ENCODE peak calls at places on chromosomes 6 and 20, in ten cellular contexts. J is GM20000, K is right atrium auricular region, G is fibroblast of the aortic adventitia, B is HFFc6, C is fibroblast of lung, T is GM23338, H is fibroblast of villous mesenchyme, S is dorsolateral prefrontal cortex, F is AG09319. Z is an unnamed sample.

GRCh38 chr20:56515657-56516381 is 8.7 kb upstream of the FAM209A start:
- DNase-seq in J (no peak), K (no peak), G (peak; percentile 14), B (peak; percentile 19), C (no peak), T (no peak), H (peak; percentile 10), S (no peak), F (no peak), Z (no peak)

GRCh38 chr20:45098096-45098773 is 2.7 kb downstream of the KCNS1 start:
- DNase-seq in J (peak; percentile 46), K (no peak), G (no peak), B (no peak), C (peak; percentile 42), T (peak; percentile 91), H (peak; percentile 37), S (peak; percentile 48), F (no peak), Z (no peak)

GRCh38 chr6:33673847-33674246 is 37.7 kb downstream of the UQCC2 start:
- DNase-seq in J (no peak), K (no peak), G (no peak), B (no peak), C (no peak), T (no peak), H (no peak), S (no peak), F (no peak), Z (no peak)

GRCh38 chr6:131828080-131828479 is 20.3 kb downstream of the ENPP1 start:
- DNase-seq in J (no peak), K (no peak), G (peak; percentile 25), B (peak; percentile 81), C (peak; percentile 29), T (no peak), H (peak; percentile 93), S (no peak), F (no peak), Z (no peak)

GRCh38 chr6:163494279-163494727 is 79.8 kb downstream of the QKI start:
- DNase-seq in J (no peak), K (no peak), G (no peak), B (peak; percentile 64), C (peak; percentile 32), T (no peak), H (peak; percentile 49), S (no peak), F (no peak), Z (no peak)

GRCh38 chr6:46327769-46328168 is 157.0 kb upstream of the ENPP5 start:
- DNase-seq in J (no peak), K (no peak), G (no peak), B (no peak), C (no peak), T (no peak), H (peak; percentile 46), S (no peak), F (no peak), Z (no peak)

GRCh38 chr20:43843096-43843964 is 71.3 kb upstream of the TOX2 start:
- DNase-seq in J (no peak), K (peak; percentile 16), G (peak; percentile 91), B (peak; percentile 89), C (peak; percentile 88), T (no peak), H (peak; percentile 78), S (no peak), F (peak; percentile 76), Z (peak; percentile 46)

GRCh38 chr6:63802606-63803206 is 167.1 kb downstream of the PHF3 start:
- DNase-seq in J (peak; percentile 22), K (no peak), G (peak; percentile 64), B (peak; percentile 35), C (peak; percentile 17), T (peak; percentile 16), H (peak; percentile 56), S (no peak), F (no peak), Z (no peak)

GRCh38 chr6:136568129-136568528 is 17.9 kb upstream of the MAP7 start:
- DNase-seq in J (no peak), K (no peak), G (no peak), B (no peak), C (no peak), T (no peak), H (no peak), S (no peak), F (no peak), Z (no peak)

GRCh38 chr6:134529921-134530320 is 212.0 kb upstream of the SGK1 start:
- DNase-seq in J (no peak), K (no peak), G (no peak), B (no peak), C (peak; percentile 65), T (no peak), H (peak; percentile 64), S (no peak), F (no peak), Z (no peak)

GRCh38 chr20:5881714-5882113 is 68.6 kb downstream of the TRMT6 start:
- DNase-seq in J (no peak), K (no peak), G (no peak), B (no peak), C (no peak), T (peak; percentile 24), H (no peak), S (no peak), F (no peak), Z (peak; percentile 13)

GRCh38 chr6:18405477-18406293 is 18.5 kb downstream of the RNF144B start:
- DNase-seq in J (no peak), K (no peak), G (peak; percentile 74), B (peak; percentile 93), C (peak; percentile 97), T (no peak), H (peak; percentile 83), S (no peak), F (peak; percentile 67), Z (no peak)

GRCh38 chr6:148491638-148492210 is 149.1 kb downstream of the SASH1 start:
- DNase-seq in J (no peak), K (no peak), G (peak; percentile 24), B (peak; percentile 18), C (peak; percentile 48), T (no peak), H (no peak), S (no peak), F (no peak), Z (no peak)

GRCh38 chr6:25223421-25224052 is 55.6 kb upstream of the CARMIL1 start:
- DNase-seq in J (peak; percentile 73), K (peak; percentile 69), G (peak; percentile 86), B (peak; percentile 26), C (peak; percentile 57), T (peak; percentile 80), H (peak; percentile 76), S (no peak), F (no peak), Z (no peak)

GRCh38 chr6:141925001-141925400 is 207.7 kb upstream of the GJE1 start:
- DNase-seq in J (no peak), K (no peak), G (peak; percentile 4), B (no peak), C (peak; percentile 25), T (no peak), H (no peak), S (no peak), F (no peak), Z (no peak)

GRCh38 chr6:47631248-47632196 is 66.9 kb upstream of the ADGRF4 start:
- DNase-seq in J (peak; percentile 39), K (no peak), G (peak; percentile 77), B (peak; percentile 43), C (peak; percentile 36), T (peak; percentile 85), H (peak; percentile 53), S (no peak), F (no peak), Z (no peak)
- TF ChIP-seq CTCF in J (peak; percentile 9), K (peak; percentile 62), G (peak; percentile 49), B (peak; percentile 90), C (no peak), T (peak; percentile 65), H (peak; percentile 59), S (peak; percentile 74), F (peak; percentile 44), Z (peak; percentile 70)

DNA sequence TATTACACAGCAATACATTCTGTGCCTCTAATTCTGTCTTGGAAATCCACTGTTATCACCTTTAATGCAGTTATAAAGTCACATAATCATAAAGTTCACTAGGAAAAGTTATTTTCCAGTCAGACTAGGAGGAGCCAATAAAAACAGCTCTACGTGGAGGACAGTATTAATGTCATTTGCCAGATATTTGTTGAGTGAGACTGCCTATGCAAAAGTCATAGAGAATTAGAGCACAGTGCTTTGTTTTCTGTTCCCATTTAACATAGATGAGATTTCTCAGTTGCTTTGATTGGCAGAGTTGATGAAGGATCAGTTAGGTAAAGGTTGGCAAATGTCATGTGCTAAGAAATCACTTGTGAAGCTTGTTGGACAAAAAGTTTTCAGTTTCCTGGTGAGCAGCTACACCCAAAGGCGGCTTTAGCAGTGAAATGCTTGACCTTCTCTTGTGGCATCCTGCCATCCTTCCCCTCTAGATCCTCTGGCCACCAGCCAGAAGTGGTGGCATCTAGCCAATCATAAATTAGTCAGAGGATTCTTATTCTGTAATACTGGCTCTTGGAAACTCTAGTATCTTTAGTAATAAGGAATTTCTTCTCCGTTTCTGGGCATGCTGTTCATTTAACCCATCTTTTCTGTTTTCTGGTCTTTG is 37.0 kb downstream of the BCKDHB start:
- DNase-seq in J (no peak), K (peak; percentile 87), G (peak; percentile 98), B (peak; percentile 86), C (peak; percentile 88), T (no peak), H (peak; percentile 75), S (no peak), F (peak; percentile 81), Z (peak; percentile 90)
- TF ChIP-seq CTCF in J (no peak), K (no peak), G (no peak), B (no peak), C (no peak), T (no peak), H (no peak), S (no peak), F (peak; percentile 11), Z (peak; percentile 15)

DNA sequence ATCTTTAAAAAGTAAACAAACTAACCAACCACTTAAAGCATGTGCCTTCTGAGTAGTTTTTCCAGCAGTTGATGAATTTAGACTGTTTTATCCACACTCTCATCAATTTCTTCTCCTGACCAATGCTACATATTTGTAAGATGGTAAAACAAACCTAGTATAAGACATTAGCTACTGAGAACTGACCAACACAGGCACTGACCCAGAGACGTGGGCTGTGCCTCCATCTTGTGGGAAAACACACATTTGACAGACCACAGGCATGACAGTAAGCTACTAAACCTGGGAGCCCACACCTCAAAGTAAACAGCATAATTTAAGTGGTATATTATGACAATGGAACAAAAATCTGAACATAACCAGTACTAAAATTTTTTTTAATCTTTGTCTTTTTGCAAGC is 121.4 kb upstream of the NRSN1 start:
- DNase-seq in J (no peak), K (no peak), G (no peak), B (no peak), C (peak; percentile 77), T (no peak), H (no peak), S (no peak), F (peak; percentile 7), Z (no peak)
- TF ChIP-seq CTCF in J (no peak), K (no peak), G (no peak), B (no peak), C (no peak), T (peak; percentile 44), H (no peak), S (no peak), F (no peak), Z (no peak)

DNA sequence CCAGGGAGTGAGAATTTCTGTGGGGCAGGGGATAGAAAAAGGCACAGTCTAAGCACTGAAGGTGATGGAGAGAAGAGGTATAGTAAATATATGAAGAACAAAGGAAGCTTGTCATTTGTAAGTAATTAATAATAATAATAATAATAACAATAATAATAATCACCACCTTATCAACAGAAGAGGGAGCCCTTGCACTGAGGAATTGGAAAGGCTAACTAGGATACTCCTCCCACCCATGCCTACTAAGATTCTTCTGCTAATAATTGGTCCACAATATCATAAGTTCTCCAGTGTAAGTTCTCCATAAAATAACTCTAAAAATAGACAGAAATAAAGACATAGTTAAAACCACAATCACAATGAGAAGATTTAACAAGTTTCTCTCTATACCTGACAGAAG is 912 bp upstream of the OR12D3 start:
- DNase-seq in J (peak; percentile 18), K (no peak), G (no peak), B (no peak), C (no peak), T (peak; percentile 47), H (peak; percentile 3), S (no peak), F (no peak), Z (no peak)
- TF ChIP-seq CTCF in J (no peak), K (no peak), G (no peak), B (no peak), C (no peak), T (peak; percentile 63), H (no peak), S (peak; percentile 20), F (no peak), Z (peak; percentile 22)

Z was measured in osteocyte.